ENCODE peak calls at places on chromosomes 16 and 17, in four cellular contexts. O is GM12864; C is activated naive CD8-positive, alpha-beta T cell treated with anti-CD3 and anti-CD28 coated beads for 36 hours; Q is MV-4-11. L is an unnamed sample.

GRCh38 chr17:46964315-46965265 is 14.5 kb downstream of the RPRML start:
- DNase-seq in O (no peak), Q (no peak), C (no peak), L (no peak)

GRCh38 chr16:68069511-68070248 is 15.5 kb upstream of the NFATC3 start:
- DNase-seq in C (no peak), Q (peak; percentile 40), O (no peak), L (no peak)

GRCh38 chr17:56988901-56989572 is 11.1 kb downstream of the SCPEP1 start:
- DNase-seq in O (no peak), Q (no peak), C (no peak), L (no peak)

GRCh38 chr16:3094289-3095027 is 4.6 kb downstream of the ZSCAN10 start:
- DNase-seq in O (no peak), C (peak; percentile 36), Q (peak; percentile 67), L (peak; percentile 68)

GRCh38 chr17:38322156-38322779 is 21.5 kb downstream of the GPR179 start:
- DNase-seq in C (peak; percentile 62), O (peak; percentile 22), Q (peak; percentile 19), L (peak; percentile 38)

GRCh38 chr17:39777534-39778365 is 40.0 kb downstream of the GRB7 start:
- DNase-seq in O (no peak), Q (no peak), C (no peak), L (no peak)

GRCh38 chr17:49210158-49211029 is at the start of the genes ABI3 and GNGT2:
- DNase-seq in O (peak; percentile 83), Q (peak; percentile 35), C (peak; percentile 81), L (peak; percentile 5)

GRCh38 chr17:50817838-50818237 is 17.5 kb upstream of the WFIKKN2 start:
- DNase-seq in C (no peak), Q (no peak), O (no peak), L (peak; percentile 26)

GRCh38 chr16:9206156-9206555 is 114.7 kb downstream of the HAPSTR1 start:
- DNase-seq in C (no peak), Q (no peak), O (no peak), L (no peak)

GRCh38 chr16:73058616-73059409 is 10.9 kb upstream of the ZFHX3 start:
- DNase-seq in C (peak; percentile 9), Q (no peak), O (no peak), L (no peak)

GRCh38 chr16:53166099-53166498 is 111.3 kb downstream of the CHD9 start:
- DNase-seq in Q (no peak), O (no peak), C (no peak), L (peak; percentile 34)

GRCh38 chr17:44794699-44795413 is 35.2 kb downstream of the GJC1 start:
- DNase-seq in O (no peak), C (no peak), Q (peak; percentile 85), L (peak; percentile 64)

GRCh38 chr17:17935321-17936271 is 36.6 kb downstream of the TOM1L2 start:
- DNase-seq in O (no peak), C (no peak), Q (peak; percentile 96), L (peak; percentile 99)

GRCh38 chr16:67006930-67007658 is 18.7 kb downstream of the CES4A start:
- DNase-seq in Q (peak; percentile 72), C (no peak), O (no peak), L (peak; percentile 45)

GRCh38 chr17:2064511-2064910 is 9.6 kb downstream of the HIC1 start:
- DNase-seq in O (no peak), C (no peak), Q (no peak), L (no peak)

GRCh38 chr16:75322706-75323105 is 71.3 kb upstream of the BCAR1 start:
- DNase-seq in O (no peak), Q (no peak), C (no peak), L (peak; percentile 74)

GRCh38 chr17:4116516-4116915 is 26.3 kb downstream of the ZZEF1 start:
- DNase-seq in O (no peak), C (no peak), Q (no peak), L (peak; percentile 41)

GRCh38 chr17:80796430-80796861 is 195.2 kb upstream of the CHMP6 start:
- DNase-seq in O (no peak), Q (no peak), C (no peak), L (no peak)

GRCh38 chr17:48583708-48584582 is 5.8 kb upstream of the HOXB4 start:
- DNase-seq in O (no peak), C (no peak), Q (no peak), L (no peak)

GRCh38 chr17:37417852-37418251 is 11.2 kb downstream of the TADA2A start:
- DNase-seq in Q (no peak), O (no peak), C (no peak), L (no peak)

GRCh38 chr17:4772235-4772613 is 538 bp downstream of the TM4SF5 start:
- DNase-seq in Q (no peak), C (no peak), O (no peak), L (no peak)

GRCh38 chr17:7330099-7331015 is 1.2 kb upstream of the NEURL4 start:
- DNase-seq in C (peak; percentile 84), Q (peak; percentile 84), O (peak; percentile 61), L (peak; percentile 72)

GRCh38 chr17:63438092-63439051 is 7.7 kb downstream of the CYB561 start:
- DNase-seq in Q (no peak), O (no peak), C (no peak), L (no peak)

GRCh38 chr16:79658301-79659001 is 57.9 kb upstream of the MAF start:
- DNase-seq in C (no peak), O (no peak), Q (peak; percentile 66), L (peak; percentile 63)

GRCh38 chr17:70157151-70157550 is 12.2 kb upstream of the KCNJ2 start:
- DNase-seq in C (no peak), Q (no peak), O (no peak), L (no peak)

GRCh38 chr16:16797239-16797638 is 418.3 kb downstream of the NPIPA7 start:
- DNase-seq in C (no peak), O (no peak), Q (no peak), L (no peak)

GRCh38 chr17:52606590-52606989 is 448.1 kb upstream of the CA10 start:
- DNase-seq in C (no peak), O (no peak), Q (no peak), L (no peak)

GRCh38 chr16:3118204-3118790 is 5.9 kb downstream of the ZNF205 start:
- DNase-seq in C (no peak), O (no peak), Q (no peak), L (no peak)

GRCh38 chr17:58679263-58680037 is 12.4 kb downstream of the TEX14 start:
- DNase-seq in Q (peak; percentile 78), O (peak; percentile 74), C (no peak), L (peak; percentile 71)

GRCh38 chr17:44840936-44841335 is 6.7 kb upstream of the HIGD1B start:
- DNase-seq in O (no peak), Q (peak; percentile 60), C (peak; percentile 31), L (no peak)

GRCh38 chr17:40311575-40311974 is 2.6 kb downstream of the RARA start:
- DNase-seq in C (no peak), Q (peak; percentile 50), O (no peak), L (no peak)

GRCh38 chr16:813204-813915 is 12.8 kb upstream of the GNG13 start:
- DNase-seq in C (peak; percentile 62), O (no peak), Q (no peak), L (peak; percentile 56)

GRCh38 chr17:65290041-65290440 is 152.9 kb downstream of the RGS9 start:
- DNase-seq in C (no peak), Q (no peak), O (no peak), L (no peak)

GRCh38 chr17:29162909-29163341 is 17.3 kb downstream of the MYO18A start:
- DNase-seq in C (no peak), O (no peak), Q (no peak), L (no peak)

GRCh38 chr17:74864866-74865395 is 5.2 kb upstream of the GRIN2C start:
- DNase-seq in C (peak; percentile 66), Q (peak; percentile 58), O (no peak), L (peak; percentile 64)

GRCh38 chr16:49085689-49086088 is 195.9 kb downstream of the CBLN1 start:
- DNase-seq in O (no peak), C (no peak), Q (no peak), L (no peak)

L was measured in trophoblast cell.